ENCODE peak calls at places on chromosomes 1 and 21, in five cellular contexts. E is transverse colon, H is DND-41, U is A673, B is adipocyte. C is an unnamed sample. For H3K4me1, the result is how much of the 10 kb centered on the place peaks cover.

GRCh38 chr1:14899686-14900085 is 253.9 kb upstream of the TMEM51 start:
- DNase-seq in E (no peak), B (no peak), U (no peak), H (no peak), C (no peak)

GRCh38 chr1:72635719-72636118 is 353.4 kb upstream of the NEGR1 start:
- DNase-seq in B (peak), H (no peak), E (no peak), U (no peak), C (no peak)

GRCh38 chr1:151790940-151791651 is 796 bp upstream of the TDRKH start:
- DNase-seq in B (peak), E (peak), U (no peak), H (no peak), C (no peak)

GRCh38 chr21:34022557-34023335 is 50.6 kb upstream of the MRPS6 start:
- DNase-seq in U (peak), H (peak), E (no peak), B (no peak), C (no peak)

GRCh38 chr1:77948841-77949424 is 29.9 kb downstream of the FUBP1 start:
- DNase-seq in E (no peak), U (peak), H (no peak), B (peak), C (no peak)

GRCh38 chr1:35692310-35692709 is 26.4 kb downstream of the C1orf216 start:
- DNase-seq in H (no peak), E (no peak), B (no peak), U (no peak), C (no peak)

GRCh38 chr1:186375152-186375928 is at the start of the genes ODR4 and TPR:
- DNase-seq in B (peak), E (peak), U (peak), H (peak), C (peak)

GRCh38 chr1:89274431-89274857 is 1.8 kb upstream of the GBP5 start:
- DNase-seq in B (peak), U (no peak), E (no peak), H (no peak), C (no peak)

GRCh38 chr1:205217418-205217817 is 5.9 kb upstream of the DSTYK start:
- DNase-seq in H (no peak), B (no peak), U (no peak), E (no peak), C (no peak)

GRCh38 chr1:1290238-1290731 is 10.0 kb downstream of the SCNN1D start:
- DNase-seq in U (peak), E (peak), B (peak), H (peak), C (peak)

GRCh38 chr1:44811714-44812151 is 3.4 kb downstream of the BTBD19 start:
- DNase-seq in H (no peak), B (peak), E (no peak), U (no peak), C (no peak)

GRCh38 chr1:9269721-9270120 is 23.0 kb upstream of the SPSB1 start:
- DNase-seq in H (no peak), E (no peak), B (no peak), U (no peak), C (no peak)

GRCh38 chr1:24166988-24167387 is 20.1 kb downstream of the IFNLR1 start:
- DNase-seq in E (no peak), H (no peak), B (no peak), U (no peak), C (no peak)

GRCh38 chr1:7616076-7616833 is 154.8 kb upstream of the VAMP3 start:
- DNase-seq in E (peak), B (peak), U (peak), H (peak), C (no peak)

GRCh38 chr1:62832276-62832675 is 48.3 kb downstream of the ATG4C start:
- DNase-seq in B (no peak), U (no peak), E (no peak), H (no peak), C (no peak)

GRCh38 chr1:25642710-25643109 is 26.1 kb downstream of the MAN1C1 start:
- DNase-seq in B (peak), E (peak), U (no peak), H (peak), C (peak)

GRCh38 chr1:192550922-192551534 is 24.5 kb upstream of the RGS1 start:
- DNase-seq in E (no peak), B (peak), U (peak), H (peak), C (no peak)

GRCh38 chr1:92960395-92961130 is 699 bp downstream of the DIPK1A start:
- DNase-seq in H (peak), B (peak), E (peak), U (peak), C (peak)

GRCh38 chr1:24285231-24285630 is 33.9 kb upstream of the GRHL3 start:
- DNase-seq in U (no peak), B (no peak), E (no peak), H (no peak), C (no peak)

GRCh38 chr1:169326644-169327316 is 40.8 kb downstream of the NME7 start:
- DNase-seq in B (peak), U (no peak), E (no peak), H (no peak), C (no peak)

GRCh38 chr1:25462732-25463131 is 32.0 kb downstream of the MACO1 start:
- DNase-seq in B (no peak), H (no peak), E (peak), U (no peak), C (no peak)

GRCh38 chr21:21196087-21196486 is 197.9 kb downstream of the NCAM2 start:
- DNase-seq in B (no peak), U (no peak), H (no peak), E (no peak), C (no peak)

GRCh38 chr1:230749150-230749549 is 2.0 kb downstream of the CAPN9 start:
- DNase-seq in U (peak), E (no peak), H (no peak), B (no peak), C (no peak)

GRCh38 chr1:243216741-243217140 is 38.3 kb downstream of the CEP170 start:
- DNase-seq in H (no peak), B (peak), E (no peak), U (no peak), C (no peak)

GRCh38 chr1:162182090-162182489 is 112.6 kb downstream of the NOS1AP start:
- DNase-seq in B (no peak), H (no peak), U (no peak), E (no peak), C (no peak)

GRCh38 chr1:208682664-208683013 is 438.5 kb upstream of the PLXNA2 start:
- DNase-seq in U (no peak), B (no peak), E (peak), H (no peak), C (no peak)

GRCh38 chr1:40075251-40075650 is 21.8 kb downstream of the PPT1 start:
- DNase-seq in E (no peak), H (no peak), B (no peak), U (no peak), C (no peak)

GRCh38 chr1:69913967-69914366 is 291.4 kb downstream of the LRRC40 start:
- DNase-seq in E (no peak), B (peak), H (no peak), U (peak), C (no peak)

GRCh38 chr1:95384570-95384969 is 150.6 kb downstream of the RWDD3 start:
- DNase-seq in H (peak), E (no peak), B (no peak), U (peak), C (no peak)

GRCh38 chr1:12339410-12339809 is 109.6 kb downstream of the VPS13D start:
- DNase-seq in E (no peak), H (no peak), U (no peak), B (no peak), C (no peak)

GRCh38 chr1:20410555-20410954 is 75.5 kb downstream of the CAMK2N1 start:
- DNase-seq in U (no peak), E (no peak), H (no peak), B (no peak), C (no peak)

GRCh38 chr1:179169616-179170467 is 59.6 kb downstream of the ABL2 start:
- DNase-seq in H (no peak), E (no peak), U (peak), B (peak), C (no peak)

GRCh38 chr1:226211181-226211580 is 12.3 kb upstream of the MIXL1 start:
- DNase-seq in U (no peak), E (no peak), B (no peak), H (no peak), C (no peak)

DNA sequence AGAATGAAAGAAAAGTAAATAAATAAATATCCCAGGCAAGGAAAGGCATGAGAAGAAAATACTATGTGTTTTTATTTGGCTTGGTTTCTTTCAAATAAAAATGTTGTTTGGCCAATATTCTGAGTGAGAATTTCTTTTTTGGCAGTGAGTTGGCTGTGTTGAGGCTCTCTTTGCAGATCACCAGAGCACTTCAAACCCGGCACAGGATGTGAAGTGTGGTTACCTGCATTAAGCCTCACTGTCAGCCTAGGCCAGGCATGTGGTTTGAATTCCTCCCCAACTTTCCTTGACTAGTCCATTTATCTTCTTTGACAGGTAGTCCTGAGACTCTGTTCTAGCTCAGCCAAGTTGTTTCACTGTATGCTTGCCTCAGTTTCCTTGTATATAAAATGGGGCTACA is 421.9 kb downstream of the PLPP3 start:
- DNase-seq in U (no peak), E (no peak), B (no peak), H (peak), C (no peak)
- H3K4me1 ChIP-seq in U (under half), E (under half), B (under half), H (under half), C (under half)

GRCh38 chr1:5617179-5618015 is 374.8 kb downstream of the NPHP4 start:
- DNase-seq in E (no peak), U (no peak), B (no peak), H (no peak), C (no peak)
- H3K4me1 ChIP-seq in E (under half), U (under half), B (under half), H (under half), C (under half)

DNA sequence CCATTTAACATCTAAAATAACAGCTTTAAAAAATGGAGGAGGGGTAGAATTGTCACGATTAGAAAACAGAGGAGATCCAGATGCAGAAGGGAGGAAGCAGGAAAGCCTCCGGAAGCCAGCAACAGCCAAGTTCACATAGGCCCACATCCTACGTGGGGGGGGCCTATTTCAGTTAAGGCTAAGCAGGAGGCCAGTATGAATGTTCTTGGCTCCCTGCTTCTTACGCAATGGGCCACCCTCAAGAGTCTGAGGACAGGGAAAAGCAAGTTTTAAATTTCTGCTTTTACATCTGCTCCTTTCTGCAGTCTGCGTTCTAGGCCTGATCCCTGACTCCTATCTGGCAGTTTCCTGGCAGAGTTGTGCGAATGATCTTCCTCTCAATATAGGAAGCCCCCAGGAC is 30.6 kb downstream of the RABIF start:
- DNase-seq in H (no peak), U (no peak), E (peak), B (peak), C (no peak)
- H3K4me1 ChIP-seq in H (under half), U (under half), E (under half), B (under half), C (under half)

GRCh38 chr1:29382851-29383588 is 146.7 kb downstream of the PTPRU start:
- DNase-seq in H (no peak), E (no peak), B (no peak), U (no peak), C (no peak)
- H3K4me1 ChIP-seq in H (under half), E (under half), B (under half), U (under half), C (under half)

GRCh38 chr1:68448365-68448764 is 1.4 kb downstream of the RPE65 start:
- DNase-seq in U (peak), H (no peak), B (no peak), E (no peak), C (no peak)

GRCh38 chr1:68453060-68453665 is 3.4 kb upstream of the RPE65 start:
- DNase-seq in U (no peak), H (no peak), B (peak), E (no peak), C (no peak)

GRCh38 chr1:68454534-68454933 is 4.8 kb upstream of the RPE65 start:
- DNase-seq in H (no peak), E (no peak), U (no peak), B (no peak), C (no peak)

DNA sequence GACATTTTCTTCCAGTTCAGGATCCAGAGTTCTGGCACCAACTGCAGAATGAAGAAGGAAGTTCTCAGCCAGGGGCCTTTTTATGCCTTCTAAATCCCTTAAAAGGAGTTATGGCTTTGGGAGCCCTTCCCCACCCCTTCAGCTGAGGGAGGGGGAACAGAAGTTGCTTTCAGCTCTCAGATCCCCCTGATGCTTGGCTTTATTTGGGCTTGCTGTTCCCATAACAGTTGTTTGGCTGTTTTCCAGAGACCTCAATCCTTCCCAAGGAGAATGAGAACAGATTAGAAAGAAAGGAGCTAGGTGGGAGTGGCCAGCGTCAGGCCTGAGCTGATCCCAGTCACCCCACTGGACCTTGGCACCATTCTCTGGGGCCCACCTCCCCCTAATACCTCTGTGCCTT is at the start of gene RPE65:
- DNase-seq in U (peak), H (no peak), B (no peak), E (no peak), C (no peak)
- H3K4me1 ChIP-seq in U (under half), H (under half), B (under half), E (under half), C (under half)

GRCh38 chr1:65250826-65251225 is 58.5 kb upstream of the DNAJC6 start:
- DNase-seq in H (no peak), U (no peak), B (no peak), E (no peak), C (no peak)
- H3K4me1 ChIP-seq in H (under half), U (under half), B (under half), E (under half), C (under half)

GRCh38 chr21:37845535-37845934 is 70.7 kb downstream of the KCNJ6 start:
- DNase-seq in E (no peak), H (no peak), B (no peak), U (no peak), C (no peak)
- H3K4me1 ChIP-seq in E (under half), H (under half), B (under half), U (under half), C (under half)

GRCh38 chr1:54310439-54311328 is 95.5 kb downstream of the SSBP3 start:
- DNase-seq in E (peak), B (peak), U (no peak), H (peak), C (no peak)
- H3K4me1 ChIP-seq in E (under half), B (under half), U (under half), H (under half), C (under half)

DNA sequence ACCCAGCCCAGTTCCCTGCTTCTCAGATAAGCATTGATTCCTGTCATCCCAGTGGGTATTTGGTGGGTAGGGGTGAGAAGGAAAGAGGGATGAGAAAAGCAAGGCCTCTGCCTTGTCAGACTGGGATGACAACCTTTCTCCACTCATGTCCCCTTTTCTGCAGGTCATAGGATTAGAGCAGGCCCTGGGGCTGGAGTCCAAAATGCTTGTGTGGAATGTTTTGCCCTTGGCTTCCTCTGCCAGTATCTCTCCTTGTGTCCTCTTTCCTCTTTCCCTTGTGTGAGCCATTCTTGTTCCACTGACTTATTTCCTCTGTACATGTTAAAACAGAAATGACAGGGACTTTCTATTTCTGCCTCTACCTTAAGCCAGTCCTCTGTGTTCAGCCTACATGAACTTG is 4.1 kb downstream of the ATP2B4 start:
- DNase-seq in B (peak), H (no peak), U (no peak), E (no peak), C (no peak)
- H3K4me1 ChIP-seq in B (under half), H (under half), U (under half), E (half or more), C (under half)

C was measured in effector memory CD4-positive, alpha-beta T cell.